ENCODE peak calls at places on chromosomes 5 and 9, in eight cellular contexts. Q is CD8-positive, alpha-beta memory T cell; J is activated CD4-positive, alpha-beta T cell treated with anti-CD3 and anti-CD28 coated beads, Interleukin-2, amount 10 ng/mL, durations not matched to agents 7 days and 5 days; U is NCI-H510A; G is LHCN-M2; F is HuH-7; N is stimulated activated CD4-positive, alpha-beta T cell treated with anti-CD3 and anti-CD28 coated beads, TNF-alpha, amount 100 ng/mL, for 48 hours; X is heart left ventricle. K is an unnamed sample.

GRCh38 chr5:69217732-69218568 is 16.7 kb upstream of the CDK7 start:
- DNase-seq in X (peak; percentile 98), N (peak; percentile 75), F (peak; percentile 93), Q (peak; percentile 96), J (peak; percentile 93), G (peak; percentile 88), U (peak; percentile 71), K (peak; percentile 81)

GRCh38 chr5:95081500-95082355 is 203.2 kb downstream of the MCTP1 start:
- DNase-seq in J (peak; percentile 46), Q (no peak), X (peak; percentile 25), F (no peak), N (peak; percentile 2), U (no peak), G (peak; percentile 91), K (peak; percentile 22)

GRCh38 chr9:103545260-103545659 is 548.8 kb upstream of the SMC2 start:
- DNase-seq in X (no peak), J (no peak), Q (no peak), U (no peak), G (no peak), N (no peak), F (no peak), K (no peak)

GRCh38 chr5:68408345-68408871 is 192.9 kb downstream of the PIK3R1 start:
- DNase-seq in N (no peak), F (no peak), X (no peak), J (no peak), Q (no peak), G (no peak), U (no peak), K (no peak)

GRCh38 chr9:124045076-124045829 is 33.7 kb downstream of the LHX2 start:
- DNase-seq in F (peak; percentile 56), N (no peak), U (no peak), X (peak; percentile 66), J (no peak), Q (no peak), G (no peak), K (no peak)

GRCh38 chr9:91486699-91487497 is 63.3 kb upstream of the NFIL3 start:
- DNase-seq in N (no peak), F (no peak), G (peak; percentile 56), X (peak; percentile 50), Q (no peak), J (no peak), U (no peak), K (no peak)

GRCh38 chr5:61658592-61659008 is 326.5 kb downstream of the ZSWIM6 start:
- DNase-seq in G (peak; percentile 56), F (peak; percentile 74), N (peak; percentile 86), X (peak; percentile 79), Q (peak; percentile 65), U (no peak), J (peak; percentile 82), K (peak; percentile 54)

GRCh38 chr9:80066931-80067330 is 495.2 kb downstream of the TLE4 start:
- DNase-seq in J (no peak), G (no peak), F (no peak), N (no peak), U (no peak), X (no peak), Q (no peak), K (no peak)

GRCh38 chr9:121818841-121819430 is 167.5 kb downstream of the DAB2IP start:
- DNase-seq in U (no peak), Q (no peak), G (no peak), J (no peak), F (no peak), N (no peak), X (no peak), K (no peak)

GRCh38 chr9:121598167-121599000 is 53.0 kb upstream of the DAB2IP start:
- DNase-seq in N (no peak), Q (no peak), J (no peak), X (peak; percentile 86), G (peak; percentile 30), F (no peak), U (peak; percentile 76), K (no peak)

GRCh38 chr9:131308906-131309305 is 19.4 kb downstream of the PLPP7 start:
- DNase-seq in G (no peak), X (no peak), U (no peak), N (no peak), J (no peak), F (no peak), Q (no peak), K (no peak)

GRCh38 chr9:107750741-107751521 is 261.4 kb upstream of the KLF4 start:
- DNase-seq in U (no peak), G (peak; percentile 98), X (peak; percentile 83), N (no peak), F (no peak), J (no peak), Q (no peak), K (no peak)

GRCh38 chr5:56286015-56286992 is 53.2 kb upstream of the ANKRD55 start:
- DNase-seq in X (no peak), Q (no peak), U (no peak), J (no peak), G (no peak), N (no peak), F (no peak), K (no peak)

GRCh38 chr5:12354686-12355085 is 450.4 kb upstream of the CTNND2 start:
- DNase-seq in Q (no peak), J (no peak), G (no peak), X (no peak), U (no peak), N (no peak), F (peak; percentile 14), K (no peak)

GRCh38 chr5:125894383-125894782 is 528.8 kb upstream of the GRAMD2B start:
- DNase-seq in F (no peak), J (no peak), G (peak; percentile 32), Q (no peak), U (no peak), X (no peak), N (no peak), K (no peak)

GRCh38 chr5:147437161-147437596 is 72.7 kb downstream of the DPYSL3 start:
- DNase-seq in G (peak; percentile 46), X (no peak), J (no peak), Q (no peak), F (no peak), U (no peak), N (no peak), K (no peak)

GRCh38 chr5:148910686-148911361 is 84.4 kb downstream of the ADRB2 start:
- DNase-seq in Q (no peak), F (no peak), J (no peak), N (no peak), X (no peak), G (peak; percentile 92), U (no peak), K (no peak)

GRCh38 chr5:75002271-75002670 is 50.1 kb downstream of the GCNT4 start:
- DNase-seq in G (no peak), J (no peak), X (no peak), U (no peak), N (no peak), F (no peak), Q (no peak), K (no peak)

GRCh38 chr9:97046228-97046627 is 7.3 kb upstream of the CTSV start:
- DNase-seq in X (no peak), N (no peak), Q (no peak), G (no peak), U (no peak), F (no peak), J (no peak), K (no peak)

GRCh38 chr9:116592926-116593325 is 94.2 kb upstream of the TRIM32 start:
- DNase-seq in X (no peak), J (no peak), N (no peak), Q (no peak), G (peak; percentile 34), F (no peak), U (no peak), K (no peak)

GRCh38 chr5:7834982-7835381 is 16.0 kb downstream of the CFAP90 start:
- DNase-seq in U (no peak), N (no peak), F (no peak), Q (no peak), G (no peak), X (no peak), J (no peak), K (no peak)

GRCh38 chr9:87873607-87874319 is 8.9 kb upstream of the SPATA31E1 start:
- DNase-seq in N (no peak), X (no peak), U (no peak), Q (no peak), G (no peak), F (no peak), J (no peak), K (no peak)

GRCh38 chr9:79581388-79581787 is 9.6 kb downstream of the TLE4 start:
- DNase-seq in F (no peak), J (no peak), X (no peak), Q (no peak), N (no peak), U (no peak), G (no peak), K (no peak)

GRCh38 chr9:20713172-20713571 is 29.1 kb downstream of the FOCAD start:
- DNase-seq in F (no peak), G (no peak), U (no peak), N (no peak), Q (no peak), X (no peak), J (no peak), K (no peak)

GRCh38 chr5:155883966-155884555 is 442.9 kb upstream of the SGCD start:
- DNase-seq in F (no peak), N (no peak), U (no peak), G (no peak), J (no peak), Q (no peak), X (no peak), K (no peak)

K was measured in GM18507.